ENCODE peak calls at places on chromosomes 4 and X, in ten cellular contexts. One of them, this sample, is unnamed.

GRCh38 chr4:177105526-177105925 is 204.1 kb upstream of the NEIL3 start:
- DNase-seq in endothelial cell of umbilical vein: no peak
- DNase-seq in transverse colon: no peak
- DNase-seq in Peyer's patch: no peak
- DNase-seq in right lobe of liver: no peak
- DNase-seq in lower leg skin: peak
- DNase-seq in IMR-90: no peak
- DNase-seq in H1: no peak
- DNase-seq in uterus: no peak
- DNase-seq in adrenal gland: no peak
- DNase-seq in this sample: no peak

GRCh38 chr4:67465032-67465762 is 80.1 kb downstream of the CENPC start:
- DNase-seq in endothelial cell of umbilical vein: no peak
- DNase-seq in transverse colon: no peak
- DNase-seq in Peyer's patch: no peak
- DNase-seq in right lobe of liver: no peak
- DNase-seq in lower leg skin: no peak
- DNase-seq in IMR-90: peak
- DNase-seq in H1: no peak
- DNase-seq in uterus: no peak
- DNase-seq in adrenal gland: no peak
- DNase-seq in this sample: no peak

GRCh38 chrX:123731987-123732678 is 719 bp downstream of the THOC2 start:
- DNase-seq in endothelial cell of umbilical vein: no peak
- DNase-seq in transverse colon: peak
- DNase-seq in Peyer's patch: no peak
- DNase-seq in right lobe of liver: peak
- DNase-seq in lower leg skin: no peak
- DNase-seq in IMR-90: peak
- DNase-seq in H1: no peak
- DNase-seq in uterus: no peak
- DNase-seq in adrenal gland: peak
- DNase-seq in this sample: no peak

GRCh38 chr4:155060873-155061272 is 147.6 kb upstream of the NPY2R start:
- DNase-seq in endothelial cell of umbilical vein: no peak
- DNase-seq in transverse colon: no peak
- DNase-seq in Peyer's patch: no peak
- DNase-seq in right lobe of liver: no peak
- DNase-seq in lower leg skin: no peak
- DNase-seq in IMR-90: no peak
- DNase-seq in H1: no peak
- DNase-seq in uterus: no peak
- DNase-seq in adrenal gland: no peak
- DNase-seq in this sample: no peak

GRCh38 chrX:147763131-147763530 is 148.6 kb upstream of the FMR1 start:
- DNase-seq in endothelial cell of umbilical vein: no peak
- DNase-seq in transverse colon: no peak
- DNase-seq in Peyer's patch: no peak
- DNase-seq in right lobe of liver: no peak
- DNase-seq in lower leg skin: no peak
- DNase-seq in IMR-90: no peak
- DNase-seq in H1: no peak
- DNase-seq in uterus: no peak
- DNase-seq in adrenal gland: no peak
- DNase-seq in this sample: no peak

GRCh38 chrX:95063554-95063953 is 1389.5 kb downstream of the FAM133A start:
- DNase-seq in endothelial cell of umbilical vein: no peak
- DNase-seq in transverse colon: no peak
- DNase-seq in Peyer's patch: no peak
- DNase-seq in right lobe of liver: no peak
- DNase-seq in lower leg skin: no peak
- DNase-seq in IMR-90: peak
- DNase-seq in H1: no peak
- DNase-seq in uterus: no peak
- DNase-seq in adrenal gland: no peak
- DNase-seq in this sample: no peak

GRCh38 chr4:133624744-133625143 is 475.6 kb downstream of the PCDH10 start:
- DNase-seq in endothelial cell of umbilical vein: no peak
- DNase-seq in transverse colon: no peak
- DNase-seq in Peyer's patch: no peak
- DNase-seq in right lobe of liver: no peak
- DNase-seq in lower leg skin: no peak
- DNase-seq in IMR-90: no peak
- DNase-seq in H1: no peak
- DNase-seq in uterus: no peak
- DNase-seq in adrenal gland: no peak
- DNase-seq in this sample: no peak

GRCh38 chr4:184348311-184349233 is 125.8 kb downstream of the IRF2 start:
- DNase-seq in endothelial cell of umbilical vein: no peak
- DNase-seq in transverse colon: peak
- DNase-seq in Peyer's patch: peak
- DNase-seq in right lobe of liver: peak
- DNase-seq in lower leg skin: no peak
- DNase-seq in IMR-90: peak
- DNase-seq in H1: no peak
- DNase-seq in uterus: no peak
- DNase-seq in adrenal gland: peak
- DNase-seq in this sample: no peak

GRCh38 chrX:25600776-25601175 is 537.4 kb upstream of the MAGEB18 start:
- DNase-seq in endothelial cell of umbilical vein: no peak
- DNase-seq in transverse colon: no peak
- DNase-seq in Peyer's patch: no peak
- DNase-seq in right lobe of liver: no peak
- DNase-seq in lower leg skin: no peak
- DNase-seq in IMR-90: peak
- DNase-seq in H1: no peak
- DNase-seq in uterus: no peak
- DNase-seq in adrenal gland: no peak
- DNase-seq in this sample: no peak

GRCh38 chr4:6644792-6645530 is 4.5 kb downstream of the MRFAP1 start:
- DNase-seq in endothelial cell of umbilical vein: no peak
- DNase-seq in transverse colon: no peak
- DNase-seq in Peyer's patch: peak
- DNase-seq in right lobe of liver: no peak
- DNase-seq in lower leg skin: no peak
- DNase-seq in IMR-90: no peak
- DNase-seq in H1: no peak
- DNase-seq in uterus: no peak
- DNase-seq in adrenal gland: no peak
- DNase-seq in this sample: no peak

GRCh38 chr4:9880411-9881197 is 99.2 kb downstream of the DRD5 start:
- DNase-seq in endothelial cell of umbilical vein: no peak
- DNase-seq in transverse colon: no peak
- DNase-seq in Peyer's patch: no peak
- DNase-seq in right lobe of liver: no peak
- DNase-seq in lower leg skin: no peak
- DNase-seq in IMR-90: no peak
- DNase-seq in H1: no peak
- DNase-seq in uterus: no peak
- DNase-seq in adrenal gland: no peak
- DNase-seq in this sample: no peak

GRCh38 chr4:184096561-184097239 is 121.0 kb downstream of the ENPP6 start:
- DNase-seq in endothelial cell of umbilical vein: no peak
- DNase-seq in transverse colon: no peak
- DNase-seq in Peyer's patch: no peak
- DNase-seq in right lobe of liver: no peak
- DNase-seq in lower leg skin: no peak
- DNase-seq in IMR-90: peak
- DNase-seq in H1: no peak
- DNase-seq in uterus: no peak
- DNase-seq in adrenal gland: no peak
- DNase-seq in this sample: no peak

GRCh38 chr4:15233626-15234025 is 194.2 kb upstream of the C1QTNF7 start:
- DNase-seq in endothelial cell of umbilical vein: no peak
- DNase-seq in transverse colon: no peak
- DNase-seq in Peyer's patch: no peak
- DNase-seq in right lobe of liver: no peak
- DNase-seq in lower leg skin: no peak
- DNase-seq in IMR-90: no peak
- DNase-seq in H1: no peak
- DNase-seq in uterus: no peak
- DNase-seq in adrenal gland: no peak
- DNase-seq in this sample: no peak

DNA sequence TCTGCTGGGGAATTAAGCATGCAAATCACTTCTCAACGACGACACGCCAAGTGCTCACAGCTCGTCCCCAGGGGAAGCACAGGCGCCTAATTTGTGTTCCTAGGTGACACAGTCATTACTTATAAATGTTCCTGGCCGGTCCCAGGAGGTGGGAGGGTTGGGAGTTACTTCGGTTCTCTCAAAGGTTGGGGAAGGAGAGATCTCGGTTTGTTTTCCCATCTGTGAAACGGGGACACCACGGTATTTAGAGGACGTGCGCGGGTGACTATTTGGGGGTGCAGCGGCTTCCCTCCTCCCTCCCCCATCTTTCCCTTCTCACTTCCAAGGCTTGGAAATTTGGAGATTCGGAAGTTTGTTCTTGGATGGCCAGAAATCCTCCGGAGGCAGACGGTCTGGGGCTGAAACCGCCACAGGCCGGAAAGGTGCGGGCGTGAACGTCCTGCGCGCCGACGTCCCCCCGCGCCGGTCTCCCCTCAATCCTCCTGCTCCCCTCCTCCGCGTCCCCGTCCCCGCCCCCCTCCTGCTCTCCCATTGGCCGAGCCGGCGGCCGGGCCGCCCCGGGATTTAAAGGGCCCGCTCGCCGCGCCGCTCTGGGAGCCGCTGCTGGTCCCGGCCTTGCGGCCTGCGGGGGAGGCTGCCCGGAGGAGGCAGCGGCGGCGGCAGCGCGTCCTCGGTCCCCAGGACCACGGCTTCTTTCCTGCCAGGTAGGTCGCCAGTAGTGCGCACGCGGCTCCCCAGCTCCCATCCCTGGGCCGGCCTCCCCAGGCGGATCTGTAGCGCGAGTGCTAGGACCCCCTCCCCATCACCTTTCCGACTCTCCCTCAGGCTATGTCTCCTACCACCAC is at the start of gene PORCN:
- DNase-seq in endothelial cell of umbilical vein: peak
- DNase-seq in transverse colon: peak
- DNase-seq in Peyer's patch: peak
- DNase-seq in right lobe of liver: peak
- DNase-seq in lower leg skin: peak
- DNase-seq in IMR-90: peak
- DNase-seq in H1: no peak
- DNase-seq in uterus: peak
- DNase-seq in adrenal gland: peak
- DNase-seq in this sample: no peak
- TF ChIP-seq POLR2A in endothelial cell of umbilical vein: peak
- TF ChIP-seq POLR2A in transverse colon: peak
- TF ChIP-seq POLR2A in Peyer's patch: peak
- TF ChIP-seq POLR2A in right lobe of liver: peak
- TF ChIP-seq POLR2A in lower leg skin: no peak
- TF ChIP-seq POLR2A in IMR-90: no peak
- TF ChIP-seq POLR2A in H1: peak
- TF ChIP-seq POLR2A in uterus: peak
- TF ChIP-seq POLR2A in adrenal gland: no peak
- TF ChIP-seq POLR2A in this sample: peak

DNA sequence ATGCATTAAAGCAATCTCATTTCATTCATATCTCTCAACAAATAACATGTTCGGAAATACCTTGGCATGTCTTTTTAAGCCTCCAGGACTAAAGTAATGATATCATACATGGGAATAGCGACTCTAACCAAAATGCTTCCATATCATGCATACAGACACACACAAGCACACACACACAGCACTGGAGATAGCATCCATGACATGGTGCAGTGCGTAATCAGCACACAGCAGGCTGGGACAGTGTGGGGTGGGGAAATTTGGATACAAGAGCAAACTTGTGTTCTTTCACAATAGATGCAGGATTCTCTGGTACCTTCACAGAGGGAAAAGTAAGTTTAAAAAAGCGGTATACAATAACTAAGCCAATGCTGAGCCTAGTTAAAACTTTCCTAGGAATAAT is 132.3 kb upstream of the HPGD start:
- DNase-seq in endothelial cell of umbilical vein: no peak
- DNase-seq in transverse colon: no peak
- DNase-seq in Peyer's patch: no peak
- DNase-seq in right lobe of liver: no peak
- DNase-seq in lower leg skin: no peak
- DNase-seq in IMR-90: no peak
- DNase-seq in H1: no peak
- DNase-seq in uterus: no peak
- DNase-seq in adrenal gland: no peak
- DNase-seq in this sample: no peak
- TF ChIP-seq POLR2A in endothelial cell of umbilical vein: no peak
- TF ChIP-seq POLR2A in transverse colon: no peak
- TF ChIP-seq POLR2A in Peyer's patch: no peak
- TF ChIP-seq POLR2A in right lobe of liver: no peak
- TF ChIP-seq POLR2A in lower leg skin: no peak
- TF ChIP-seq POLR2A in IMR-90: no peak
- TF ChIP-seq POLR2A in H1: no peak
- TF ChIP-seq POLR2A in uterus: no peak
- TF ChIP-seq POLR2A in adrenal gland: no peak
- TF ChIP-seq POLR2A in this sample: no peak

DNA sequence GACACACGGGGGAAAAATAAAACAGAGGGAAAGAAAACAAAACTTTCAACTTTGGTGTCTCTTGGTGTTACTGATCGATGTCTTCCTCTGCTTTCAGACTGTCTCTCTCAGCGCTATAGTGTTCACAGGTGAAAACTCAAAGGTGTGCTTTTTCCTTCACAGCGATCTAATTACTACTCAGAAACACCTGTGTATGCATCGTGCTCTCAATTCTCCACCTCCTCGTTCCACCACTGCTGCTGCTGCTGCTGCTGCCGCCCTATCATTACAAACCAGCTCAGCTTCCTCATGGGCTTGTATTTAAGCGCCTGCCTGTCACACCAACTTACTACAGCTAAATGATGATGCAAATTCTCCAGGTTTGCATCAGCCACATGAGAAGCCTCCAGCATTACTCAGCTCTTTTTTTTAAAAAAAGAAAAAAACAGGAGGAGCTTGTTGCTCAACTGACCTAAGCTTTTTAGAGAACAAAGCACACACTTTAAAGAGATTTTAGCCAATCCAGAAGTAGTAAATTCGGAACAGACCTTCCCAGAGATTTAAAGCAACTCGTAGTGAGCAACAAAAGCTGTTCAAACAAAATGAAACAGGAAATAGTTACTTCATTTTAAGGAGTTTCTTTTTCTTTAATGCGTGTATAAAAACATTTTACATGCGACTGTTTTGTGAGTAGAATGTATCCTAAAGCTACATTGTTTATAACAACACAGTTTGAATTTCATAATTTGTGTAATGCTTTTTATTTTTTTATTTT is at the start of gene SLC7A11:
- DNase-seq in endothelial cell of umbilical vein: peak
- DNase-seq in transverse colon: peak
- DNase-seq in Peyer's patch: peak
- DNase-seq in right lobe of liver: peak
- DNase-seq in lower leg skin: peak
- DNase-seq in IMR-90: peak
- DNase-seq in H1: peak
- DNase-seq in uterus: peak
- DNase-seq in adrenal gland: peak
- DNase-seq in this sample: no peak
- TF ChIP-seq POLR2A in endothelial cell of umbilical vein: peak
- TF ChIP-seq POLR2A in transverse colon: peak
- TF ChIP-seq POLR2A in Peyer's patch: peak
- TF ChIP-seq POLR2A in right lobe of liver: peak
- TF ChIP-seq POLR2A in lower leg skin: no peak
- TF ChIP-seq POLR2A in IMR-90: peak
- TF ChIP-seq POLR2A in H1: peak
- TF ChIP-seq POLR2A in uterus: peak
- TF ChIP-seq POLR2A in adrenal gland: no peak
- TF ChIP-seq POLR2A in this sample: peak

GRCh38 chr4:7939377-7940108 is at the start of gene AFAP1:
- DNase-seq in endothelial cell of umbilical vein: peak
- DNase-seq in transverse colon: peak
- DNase-seq in Peyer's patch: peak
- DNase-seq in right lobe of liver: peak
- DNase-seq in lower leg skin: peak
- DNase-seq in IMR-90: peak
- DNase-seq in H1: no peak
- DNase-seq in uterus: peak
- DNase-seq in adrenal gland: peak
- DNase-seq in this sample: peak
- TF ChIP-seq POLR2A in endothelial cell of umbilical vein: peak
- TF ChIP-seq POLR2A in transverse colon: peak
- TF ChIP-seq POLR2A in Peyer's patch: peak
- TF ChIP-seq POLR2A in right lobe of liver: peak
- TF ChIP-seq POLR2A in lower leg skin: no peak
- TF ChIP-seq POLR2A in IMR-90: peak
- TF ChIP-seq POLR2A in H1: peak
- TF ChIP-seq POLR2A in uterus: peak
- TF ChIP-seq POLR2A in adrenal gland: peak
- TF ChIP-seq POLR2A in this sample: peak

This sample was measured in H54.